ENCODE peak calls at places on chromosomes 11 and 22, in nine cellular contexts. P, U, B, G, D, L, T, O and Z are unnamed samples.

GRCh38 chr22:31436132-31436531 is 36.7 kb downstream of the DRG1 start:
- DNase-seq in G (no peak), P (no peak), T (no peak), L (no peak), B (no peak), U (no peak), O (peak), D (peak), Z (no peak)

GRCh38 chr22:41915035-41915782 is at the start of gene SHISA8:
- DNase-seq in U (peak), O (peak), T (peak), D (peak), B (no peak), L (peak), G (no peak), P (peak), Z (peak)

GRCh38 chr11:129896062-129896461 is 684 bp upstream of the NFRKB start:
- DNase-seq in O (no peak), G (no peak), P (no peak), B (no peak), L (no peak), D (no peak), U (no peak), T (no peak), Z (no peak)

GRCh38 chr22:24331468-24332440 is 61.1 kb downstream of the SPECC1L start:
- DNase-seq in B (no peak), D (no peak), O (no peak), L (no peak), P (no peak), U (no peak), T (no peak), G (no peak), Z (no peak)

GRCh38 chr22:25987948-25988347 is 181.3 kb upstream of the SEZ6L start:
- DNase-seq in U (no peak), L (no peak), D (no peak), B (no peak), O (no peak), G (no peak), T (no peak), P (no peak), Z (no peak)

GRCh38 chr11:59756845-59757244 is 1.7 kb downstream of the STX3 start:
- DNase-seq in B (no peak), G (no peak), P (peak), O (no peak), D (peak), U (no peak), L (no peak), T (no peak), Z (peak)

GRCh38 chr22:24583221-24583971 is 9.5 kb downstream of the LRRC75B start:
- DNase-seq in T (no peak), B (peak), U (no peak), O (peak), G (no peak), D (peak), L (no peak), P (no peak), Z (no peak)

GRCh38 chr11:9861860-9862725 is 198.2 kb downstream of the SWAP70 start:
- DNase-seq in O (peak), L (no peak), U (peak), B (no peak), D (peak), G (peak), P (peak), T (no peak), Z (peak)

GRCh38 chr11:27468209-27468608 is 4.4 kb downstream of the LGR4 start:
- DNase-seq in D (peak), L (no peak), B (no peak), G (no peak), U (no peak), T (no peak), P (no peak), O (peak), Z (peak)

GRCh38 chr11:65288706-65289536 is 25.7 kb upstream of the CDC42EP2 start:
- DNase-seq in P (no peak), U (no peak), O (no peak), G (peak), D (no peak), L (no peak), T (no peak), B (no peak), Z (no peak)

GRCh38 chr11:29914203-29914930 is 102.5 kb downstream of the KCNA4 start:
- DNase-seq in L (no peak), P (no peak), O (peak), T (no peak), U (no peak), G (no peak), B (no peak), D (no peak), Z (no peak)

GRCh38 chr22:44723801-44724200 is 21.8 kb downstream of the PRR5 start:
- DNase-seq in G (no peak), O (peak), U (no peak), P (no peak), B (no peak), L (no peak), D (no peak), T (no peak), Z (no peak)

GRCh38 chr11:10379022-10379421 is 74.1 kb downstream of the ADM start:
- DNase-seq in B (no peak), G (no peak), L (no peak), T (no peak), O (no peak), D (peak), U (no peak), P (no peak), Z (no peak)

GRCh38 chr11:854601-855342 is 12.1 kb downstream of the TSPAN4 start:
- DNase-seq in G (no peak), B (no peak), T (no peak), L (no peak), D (no peak), U (no peak), P (no peak), O (no peak), Z (no peak)

GRCh38 chr11:12079726-12080556 is 30.4 kb upstream of the MICAL2 start:
- DNase-seq in G (peak), U (no peak), D (peak), B (peak), O (peak), L (no peak), P (no peak), T (no peak), Z (peak)

GRCh38 chr22:47626428-47627390 is 864.3 kb downstream of the TBC1D22A start:
- DNase-seq in B (peak), T (no peak), L (no peak), U (no peak), G (no peak), O (no peak), D (no peak), P (no peak), Z (no peak)

GRCh38 chr11:116473790-116474346 is 298.9 kb downstream of the BUD13 start:
- DNase-seq in D (no peak), O (no peak), L (no peak), B (no peak), U (no peak), P (no peak), G (no peak), T (no peak), Z (no peak)

GRCh38 chr11:59219836-59220235 is 7.1 kb upstream of the MPEG1 start:
- DNase-seq in D (no peak), G (no peak), T (no peak), L (no peak), B (no peak), U (no peak), O (no peak), P (no peak), Z (no peak)

GRCh38 chr11:128853556-128853955 is 13.5 kb downstream of the KCNJ1 start:
- DNase-seq in L (no peak), O (no peak), P (no peak), G (no peak), U (no peak), T (no peak), D (no peak), B (no peak), Z (no peak)

GRCh38 chr11:96704847-96705246 is 315.0 kb downstream of the JRKL start:
- DNase-seq in P (no peak), T (no peak), U (no peak), L (no peak), D (no peak), G (no peak), O (peak), B (no peak), Z (no peak)